ENCODE peak calls at places on chromosomes 12 and 14, in ten cellular contexts. I is upper lobe of right lung, Y is suprapubic skin, E is RWPE1, U is brain microvascular endothelial cell, F is psoas muscle, P is GM12864, Z is cardiac fibroblast, V is astrocyte, Q is foreskin fibroblast. O is an unnamed sample.

GRCh38 chr14:76904100-76904739 is 78.0 kb downstream of the LRRC74A start:
- DNase-seq in Q (peak), Y (no peak), Z (peak), U (peak), I (no peak), F (peak), V (peak), E (no peak), P (no peak), O (no peak)

GRCh38 chr12:95385246-95385645 is 88.7 kb upstream of the METAP2 start:
- DNase-seq in F (peak), E (no peak), Y (no peak), P (no peak), Q (peak), Z (peak), I (no peak), V (peak), U (peak), O (no peak)

GRCh38 chr14:65312859-65313258 is 99.7 kb upstream of the FUT8 start:
- DNase-seq in F (no peak), E (no peak), Y (no peak), U (no peak), P (no peak), I (no peak), Q (no peak), V (no peak), Z (no peak), O (no peak)

GRCh38 chr14:61753631-61754030 is 8.6 kb upstream of the SNAPC1 start:
- DNase-seq in V (no peak), E (no peak), Y (no peak), Z (peak), U (no peak), Q (peak), P (no peak), F (no peak), I (no peak), O (no peak)

GRCh38 chr12:117671734-117672133 is 297.1 kb downstream of the KSR2 start:
- DNase-seq in P (no peak), Q (peak), I (no peak), F (no peak), E (peak), V (no peak), U (no peak), Y (no peak), Z (no peak), O (peak)

GRCh38 chr14:88829188-88829587 is 4.7 kb downstream of the TTC8 start:
- DNase-seq in V (no peak), Q (peak), Z (no peak), F (no peak), Y (no peak), P (no peak), I (no peak), E (no peak), U (no peak), O (no peak)

GRCh38 chr12:81468206-81468605 is 290.9 kb downstream of the PPFIA2 start:
- DNase-seq in Y (no peak), I (no peak), V (peak), E (no peak), U (peak), P (no peak), Q (peak), F (no peak), Z (peak), O (no peak)

GRCh38 chr14:52071675-52072074 is 2.8 kb upstream of the NID2 start:
- DNase-seq in V (peak), E (no peak), I (no peak), U (peak), P (no peak), F (no peak), Q (peak), Y (no peak), Z (peak), O (no peak)

GRCh38 chr12:50633950-50634349 is 129.2 kb downstream of the DIP2B start:
- DNase-seq in I (no peak), U (peak), V (peak), P (no peak), Z (peak), F (no peak), Q (peak), Y (no peak), E (no peak), O (no peak)

GRCh38 chr12:66086001-66086400 is 44.5 kb downstream of the LLPH start:
- DNase-seq in P (no peak), Q (no peak), I (no peak), Z (no peak), U (no peak), E (no peak), Y (no peak), V (no peak), F (no peak), O (no peak)

GRCh38 chr14:50342211-50343080 is 30.3 kb downstream of the DMAC2L start:
- DNase-seq in Z (peak), E (peak), V (peak), Q (peak), I (no peak), U (peak), Y (no peak), P (no peak), F (peak), O (peak)

GRCh38 chr12:131051155-131051473 is 97.4 kb downstream of the ADGRD1 start:
- DNase-seq in Z (no peak), V (no peak), U (no peak), I (peak), P (no peak), Q (no peak), F (no peak), E (no peak), Y (no peak), O (no peak)

GRCh38 chr12:120971299-120972180 is 6.8 kb upstream of the HNF1A start:
- DNase-seq in Z (peak), U (peak), E (peak), F (no peak), I (no peak), Q (peak), V (peak), P (peak), Y (no peak), O (peak)

GRCh38 chr14:28913056-28913455 is 146.5 kb downstream of the FOXG1 start:
- DNase-seq in I (no peak), F (no peak), E (no peak), Q (no peak), P (no peak), Y (no peak), Z (no peak), U (no peak), V (no peak), O (no peak)

GRCh38 chr14:79583738-79584405 is 627.4 kb downstream of the DIO2 start:
- DNase-seq in F (no peak), P (no peak), V (peak), Q (peak), E (no peak), I (no peak), Z (peak), U (peak), Y (no peak), O (no peak)

GRCh38 chr12:65667932-65668331 is 156.4 kb upstream of the HMGA2 start:
- DNase-seq in F (no peak), Z (peak), U (peak), Y (no peak), V (no peak), I (no peak), E (no peak), P (no peak), Q (no peak), O (no peak)

GRCh38 chr12:16021026-16021425 is 109.9 kb downstream of the DERA start:
- DNase-seq in E (no peak), Z (no peak), Y (no peak), U (no peak), V (no peak), F (no peak), Q (no peak), I (no peak), P (no peak), O (no peak)

GRCh38 chr14:61730756-61731373 is 31.4 kb upstream of the SNAPC1 start:
- DNase-seq in Y (no peak), E (no peak), Q (peak), P (no peak), F (no peak), Z (no peak), V (no peak), U (no peak), I (no peak), O (no peak)

GRCh38 chr14:38197001-38197760 is 10.5 kb upstream of the SSTR1 start:
- DNase-seq in F (no peak), E (no peak), U (no peak), Y (no peak), I (no peak), Q (peak), V (no peak), Z (peak), P (no peak), O (no peak)

GRCh38 chr12:111123390-111123789 is 203.0 kb upstream of the MYL2 start:
- DNase-seq in P (no peak), U (no peak), Y (no peak), Q (no peak), I (no peak), Z (no peak), V (no peak), F (no peak), E (no peak), O (no peak)

GRCh38 chr12:74043343-74043742 is 494.3 kb upstream of the ATXN7L3B start:
- DNase-seq in Z (peak), I (no peak), Q (no peak), Y (no peak), V (peak), P (no peak), E (peak), U (peak), F (no peak), O (no peak)

GRCh38 chr14:21543426-21544350 is 17.5 kb upstream of the SALL2 start:
- DNase-seq in Y (no peak), I (no peak), E (no peak), Q (no peak), U (no peak), V (no peak), Z (no peak), F (no peak), P (no peak), O (no peak)

GRCh38 chr14:52119030-52119429 is 50.2 kb upstream of the NID2 start:
- DNase-seq in U (no peak), I (no peak), V (no peak), P (no peak), Y (no peak), E (no peak), Q (no peak), F (no peak), Z (no peak), O (no peak)

GRCh38 chr12:2118061-2118460 is 65.3 kb downstream of the CACNA1C start:
- DNase-seq in U (no peak), Q (no peak), F (no peak), V (no peak), P (no peak), E (no peak), Z (no peak), I (peak), Y (no peak), O (no peak)

GRCh38 chr12:132804426-132804861 is 24.2 kb downstream of the GOLGA3 start:
- DNase-seq in Q (no peak), P (no peak), Z (no peak), F (no peak), V (no peak), I (no peak), E (peak), Y (no peak), U (no peak), O (no peak)

GRCh38 chr12:23950775-23951391 is 1.4 kb upstream of the SOX5 start:
- DNase-seq in E (no peak), I (peak), P (no peak), F (no peak), V (peak), Y (no peak), U (peak), Z (peak), Q (no peak), O (no peak)

GRCh38 chr14:104344815-104345214 is 206.4 kb downstream of the KIF26A start:
- DNase-seq in F (no peak), P (no peak), Z (no peak), Y (no peak), I (no peak), V (no peak), E (no peak), Q (no peak), U (no peak), O (no peak)

GRCh38 chr14:52458721-52459085 is 93.6 kb downstream of the TXNDC16 start:
- DNase-seq in P (no peak), Y (no peak), E (peak), F (no peak), V (peak), Q (peak), I (no peak), Z (peak), U (no peak), O (no peak)

GRCh38 chr14:56724013-56724412 is 86.3 kb downstream of the OTX2 start:
- DNase-seq in Y (no peak), V (no peak), U (no peak), Z (no peak), I (no peak), F (no peak), E (no peak), P (no peak), Q (no peak), O (no peak)

GRCh38 chr12:57027011-57027804 is 10.9 kb upstream of the TAC3 start:
- DNase-seq in Z (no peak), U (no peak), P (no peak), E (no peak), I (no peak), Y (no peak), Q (no peak), F (no peak), V (no peak), O (no peak)

GRCh38 chr12:57033428-57033827 is 16.5 kb downstream of the MYO1A start:
- DNase-seq in U (no peak), V (no peak), Q (no peak), Y (no peak), I (no peak), P (no peak), Z (no peak), E (peak), F (no peak), O (no peak)

GRCh38 chr12:57027805-57028153 is 11.4 kb upstream of the TAC3 start:
- DNase-seq in Q (no peak), Y (no peak), Z (no peak), I (no peak), E (no peak), F (no peak), P (no peak), U (no peak), V (no peak), O (no peak)

GRCh38 chr12:57031789-57032188 is 15.5 kb upstream of the TAC3 start:
- DNase-seq in P (no peak), V (no peak), E (no peak), Y (no peak), F (no peak), U (no peak), I (no peak), Z (no peak), Q (no peak), O (no peak)

DNA sequence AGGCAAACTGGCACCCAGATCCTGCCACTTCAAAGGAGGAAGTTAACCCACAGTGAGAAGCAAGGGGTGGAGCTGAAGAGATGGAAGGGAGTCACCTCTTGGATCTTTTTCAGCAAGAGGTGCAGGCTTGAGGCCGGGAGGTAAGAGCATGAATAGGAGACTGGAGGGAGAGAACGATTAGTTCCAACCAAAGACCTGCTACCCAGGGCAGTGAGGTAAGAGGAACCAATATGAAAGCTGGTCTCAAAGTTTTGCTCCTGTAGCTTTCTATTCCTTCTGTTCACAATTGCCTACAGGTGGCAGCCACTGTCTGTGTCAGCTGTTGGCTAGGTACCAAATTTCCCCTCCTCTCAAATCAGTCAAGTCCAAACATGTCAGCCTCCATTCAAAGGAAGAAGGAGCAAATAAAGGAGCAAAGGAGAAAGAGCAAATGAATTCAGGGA is 14.9 kb upstream of the TAC3 start:
- DNase-seq in Y (no peak), U (no peak), F (no peak), Z (no peak), P (no peak), Q (no peak), I (no peak), E (peak), V (no peak), O (peak)
- TF ChIP-seq CTCF in Y (no peak), U (no peak), F (no peak), Z (no peak), P (peak), Q (no peak), I (no peak), E (no peak), V (no peak), O (peak)

DNA sequence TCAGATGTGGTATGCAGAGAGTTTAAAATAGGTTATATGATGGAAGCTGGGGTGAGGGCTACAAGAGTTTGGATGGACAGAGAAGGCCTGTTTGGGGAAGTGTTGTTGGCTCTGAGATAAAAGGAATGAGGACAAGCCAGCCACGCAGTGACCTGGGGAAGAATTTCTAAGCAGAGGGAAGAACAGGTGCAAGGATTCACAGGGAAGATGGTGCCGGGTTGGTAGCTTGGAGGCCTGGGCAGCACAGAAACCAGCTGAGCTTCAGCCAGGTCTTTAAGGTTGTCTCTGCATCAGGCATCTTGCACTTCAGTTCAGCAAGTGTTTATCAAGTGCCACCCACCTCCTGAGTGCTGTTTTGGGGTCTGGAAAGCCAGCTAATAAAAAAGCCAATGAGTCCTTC is 1163.7 kb downstream of the AACS start:
- DNase-seq in E (no peak), Q (no peak), F (no peak), I (no peak), Y (no peak), P (no peak), V (no peak), Z (no peak), U (no peak), O (no peak)
- TF ChIP-seq CTCF in E (no peak), Q (no peak), F (no peak), I (no peak), Y (no peak), P (no peak), V (no peak), Z (no peak), U (no peak), O (no peak)

GRCh38 chr14:68364823-68365222 is 428.0 kb downstream of the ZFP36L1 start:
- DNase-seq in Z (no peak), Y (no peak), E (no peak), P (no peak), Q (no peak), U (no peak), F (no peak), V (peak), I (no peak), O (no peak)

GRCh38 chr14:68362841-68363240 is 430.0 kb downstream of the ZFP36L1 start:
- DNase-seq in P (no peak), Z (no peak), Y (no peak), E (no peak), U (no peak), Q (no peak), V (no peak), I (no peak), F (no peak), O (no peak)

GRCh38 chr14:68363841-68364711 is 428.8 kb downstream of the ZFP36L1 start:
- DNase-seq in U (peak), F (peak), V (peak), P (no peak), Z (peak), I (peak), Q (no peak), Y (no peak), E (no peak), O (no peak)

GRCh38 chr14:68365228-68365627 is 427.6 kb downstream of the ZFP36L1 start:
- DNase-seq in F (no peak), V (peak), P (no peak), I (no peak), Q (peak), Z (peak), E (peak), Y (no peak), U (peak), O (no peak)

GRCh38 chr14:68363401-68363800 is 429.5 kb downstream of the ZFP36L1 start:
- DNase-seq in Q (no peak), I (no peak), V (no peak), U (no peak), P (no peak), F (no peak), Z (no peak), Y (no peak), E (no peak), O (no peak)
- TF ChIP-seq CTCF in Q (no peak), I (no peak), V (no peak), U (peak), P (no peak), F (no peak), Z (no peak), Y (no peak), E (no peak), O (no peak)

GRCh38 chr12:51959211-51959610 is 7.7 kb downstream of the ACVR1B start:
- DNase-seq in Y (no peak), E (no peak), I (no peak), U (no peak), P (no peak), F (peak), Q (peak), V (no peak), Z (peak), O (no peak)
- TF ChIP-seq CTCF in Y (no peak), E (no peak), I (no peak), U (no peak), P (no peak), F (no peak), Q (no peak), V (no peak), Z (no peak), O (no peak)

GRCh38 chr12:17076335-17076734 is 470.4 kb upstream of the LMO3 start:
- DNase-seq in Z (no peak), Q (no peak), E (peak), U (no peak), Y (no peak), I (no peak), F (no peak), P (no peak), V (peak), O (no peak)

GRCh38 chr12:17077594-17077993 is 471.6 kb upstream of the LMO3 start:
- DNase-seq in U (no peak), Y (no peak), V (no peak), I (no peak), Q (no peak), F (no peak), E (no peak), Z (no peak), P (no peak), O (no peak)

DNA sequence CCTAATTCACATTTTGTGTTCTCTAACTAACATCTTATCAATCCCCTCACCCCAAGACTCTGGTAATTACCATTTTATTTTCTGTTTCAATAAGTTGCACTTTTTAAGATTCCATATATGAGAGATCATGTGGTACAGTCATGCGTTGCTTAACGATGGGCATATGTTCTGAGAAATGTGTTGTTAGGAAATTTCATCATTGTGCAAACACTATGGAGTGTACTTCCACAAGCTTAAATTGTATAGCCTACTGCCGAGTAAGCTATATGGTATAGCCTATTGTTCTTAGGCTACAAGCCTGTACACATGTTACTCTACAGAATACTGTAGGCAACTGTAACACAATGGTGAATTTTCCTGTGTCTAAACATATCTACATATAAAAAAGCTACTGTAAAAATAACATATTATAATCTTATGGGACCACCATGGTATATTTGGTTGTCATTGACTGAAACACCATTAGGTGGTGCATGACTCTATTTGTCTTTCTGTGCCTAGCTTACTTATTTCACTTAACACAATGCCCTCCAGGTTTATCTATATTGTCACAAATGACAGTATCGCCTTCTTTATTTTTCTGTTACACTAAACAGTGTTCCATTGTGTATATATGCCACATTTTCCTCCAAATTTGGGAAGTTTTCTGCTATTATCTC is 473.4 kb upstream of the LMO3 start:
- DNase-seq in Z (no peak), E (no peak), F (no peak), Y (no peak), V (no peak), P (no peak), U (no peak), I (no peak), Q (no peak), O (no peak)
- TF ChIP-seq CTCF in Z (no peak), E (no peak), F (no peak), Y (no peak), V (no peak), P (no peak), U (no peak), I (no peak), Q (no peak), O (no peak)

O was measured in GM13977.